ENCODE peak calls at places on chromosomes 13 and 19, in seven cellular contexts. One of them, this sample, is unnamed.

GRCh38 chr19:53900191-53900860 is 8.8 kb upstream of the CACNG7 start:
- DNase-seq in neuronal stem cell: no peak
- DNase-seq in trophoblast cell: no peak
- DNase-seq in mesenchymal stem cell: no peak
- DNase-seq in H1: no peak
- DNase-seq in IMR-90: no peak
- DNase-seq in mesendoderm: no peak
- DNase-seq in this sample: no peak

GRCh38 chr19:4671182-4671851 is 1.2 kb upstream of the MYDGF start:
- DNase-seq in H1: no peak
- DNase-seq in neuronal stem cell: no peak
- DNase-seq in mesenchymal stem cell: no peak
- DNase-seq in IMR-90: no peak
- DNase-seq in trophoblast cell: no peak
- DNase-seq in mesendoderm: no peak
- DNase-seq in this sample: no peak

GRCh38 chr19:55160128-55160985 is 2.8 kb upstream of the TNNI3 start:
- DNase-seq in IMR-90: peak
- DNase-seq in neuronal stem cell: peak
- DNase-seq in mesenchymal stem cell: peak
- DNase-seq in H1: peak
- DNase-seq in trophoblast cell: peak
- DNase-seq in mesendoderm: peak
- DNase-seq in this sample: peak

GRCh38 chr13:62512194-62513141 is 1096.8 kb upstream of the PCDH20 start:
- DNase-seq in neuronal stem cell: peak
- DNase-seq in trophoblast cell: peak
- DNase-seq in mesenchymal stem cell: peak
- DNase-seq in mesendoderm: peak
- DNase-seq in IMR-90: peak
- DNase-seq in H1: peak
- DNase-seq in this sample: peak

GRCh38 chr19:38209671-38210457 is 14.2 kb downstream of the DPF1 start:
- DNase-seq in H1: peak
- DNase-seq in mesenchymal stem cell: peak
- DNase-seq in IMR-90: peak
- DNase-seq in neuronal stem cell: peak
- DNase-seq in trophoblast cell: no peak
- DNase-seq in mesendoderm: peak
- DNase-seq in this sample: peak

GRCh38 chr13:95447766-95448165 is 104.8 kb upstream of the CLDN10 start:
- DNase-seq in IMR-90: no peak
- DNase-seq in mesendoderm: no peak
- DNase-seq in mesenchymal stem cell: no peak
- DNase-seq in H1: no peak
- DNase-seq in neuronal stem cell: no peak
- DNase-seq in trophoblast cell: no peak
- DNase-seq in this sample: peak

GRCh38 chr13:23292596-23292995 is 111.8 kb downstream of the SGCG start:
- DNase-seq in mesendoderm: no peak
- DNase-seq in mesenchymal stem cell: no peak
- DNase-seq in H1: no peak
- DNase-seq in IMR-90: no peak
- DNase-seq in neuronal stem cell: no peak
- DNase-seq in trophoblast cell: no peak
- DNase-seq in this sample: no peak

GRCh38 chr13:76223565-76223964 is 587.4 kb downstream of the LMO7 start:
- DNase-seq in neuronal stem cell: no peak
- DNase-seq in H1: no peak
- DNase-seq in mesendoderm: peak
- DNase-seq in mesenchymal stem cell: no peak
- DNase-seq in IMR-90: no peak
- DNase-seq in trophoblast cell: no peak
- DNase-seq in this sample: peak

GRCh38 chr13:110640591-110641029 is 25.3 kb downstream of the NAXD start:
- DNase-seq in mesendoderm: no peak
- DNase-seq in neuronal stem cell: no peak
- DNase-seq in trophoblast cell: no peak
- DNase-seq in H1: no peak
- DNase-seq in mesenchymal stem cell: peak
- DNase-seq in IMR-90: peak
- DNase-seq in this sample: peak

GRCh38 chr19:13100871-13101589 is 1.6 kb downstream of the LYL1 start:
- DNase-seq in neuronal stem cell: no peak
- DNase-seq in H1: no peak
- DNase-seq in IMR-90: no peak
- DNase-seq in mesenchymal stem cell: no peak
- DNase-seq in mesendoderm: peak
- DNase-seq in trophoblast cell: no peak
- DNase-seq in this sample: no peak

GRCh38 chr13:31418186-31418585 is 218.4 kb downstream of the B3GLCT start:
- DNase-seq in mesendoderm: no peak
- DNase-seq in neuronal stem cell: no peak
- DNase-seq in trophoblast cell: no peak
- DNase-seq in H1: no peak
- DNase-seq in IMR-90: no peak
- DNase-seq in mesenchymal stem cell: no peak
- DNase-seq in this sample: no peak

GRCh38 chr19:932647-933552 is 7.1 kb downstream of the ARID3A start:
- DNase-seq in mesenchymal stem cell: peak
- DNase-seq in trophoblast cell: peak
- DNase-seq in mesendoderm: no peak
- DNase-seq in H1: peak
- DNase-seq in neuronal stem cell: no peak
- DNase-seq in IMR-90: peak
- DNase-seq in this sample: peak

GRCh38 chr19:57280913-57281425 is 684 bp downstream of the ZNF460 start:
- DNase-seq in mesendoderm: no peak
- DNase-seq in trophoblast cell: no peak
- DNase-seq in IMR-90: no peak
- DNase-seq in neuronal stem cell: no peak
- DNase-seq in mesenchymal stem cell: no peak
- DNase-seq in H1: no peak
- DNase-seq in this sample: no peak

GRCh38 chr19:593505-593904 is 3.8 kb downstream of the HCN2 start:
- DNase-seq in H1: no peak
- DNase-seq in IMR-90: no peak
- DNase-seq in trophoblast cell: no peak
- DNase-seq in neuronal stem cell: no peak
- DNase-seq in mesendoderm: no peak
- DNase-seq in mesenchymal stem cell: no peak
- DNase-seq in this sample: no peak

DNA sequence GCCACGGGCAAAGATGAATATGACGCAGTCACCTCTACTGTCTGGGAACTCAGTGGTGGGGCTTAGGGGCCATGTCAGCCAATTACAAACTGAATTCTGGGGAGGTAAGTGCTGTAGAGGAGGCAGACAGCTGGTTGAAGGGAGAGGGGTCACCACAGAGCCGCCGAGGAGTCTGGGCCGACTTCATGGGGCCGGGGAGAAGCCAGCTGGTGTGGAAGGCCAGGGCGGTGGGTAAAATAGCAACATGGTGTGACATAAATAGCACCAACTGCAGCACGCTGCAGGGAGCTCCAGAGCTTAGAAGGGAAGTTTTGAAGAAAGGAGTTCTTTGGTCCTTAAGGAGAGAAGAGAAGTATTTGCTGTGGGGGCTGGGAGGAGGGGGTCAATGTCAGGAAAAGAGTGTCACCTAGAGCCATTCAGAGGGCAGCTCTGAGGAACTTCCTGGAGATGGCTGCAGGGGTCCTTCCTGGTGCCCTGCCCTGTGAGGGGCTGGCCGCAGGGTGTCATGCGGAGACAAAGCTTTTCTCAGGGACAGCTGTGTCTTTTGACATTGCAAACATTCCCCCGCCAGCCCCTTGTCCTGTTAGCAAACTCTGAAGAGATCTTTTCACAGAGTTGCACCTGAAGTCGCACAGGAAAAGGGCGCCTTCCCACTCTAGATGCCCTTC is 6.4 kb downstream of the METTL21C start:
- DNase-seq in mesenchymal stem cell: no peak
- DNase-seq in H1: no peak
- DNase-seq in trophoblast cell: no peak
- DNase-seq in mesendoderm: no peak
- DNase-seq in neuronal stem cell: no peak
- DNase-seq in IMR-90: no peak
- DNase-seq in this sample: peak
- H3K4ac ChIP-seq in mesenchymal stem cell: no peak
- H3K4ac ChIP-seq in H1: no peak
- H3K4ac ChIP-seq in trophoblast cell: no peak
- H3K4ac ChIP-seq in mesendoderm: no peak
- H3K4ac ChIP-seq in neuronal stem cell: no peak
- H3K4ac ChIP-seq in IMR-90: no peak
- H3K4ac ChIP-seq in this sample: no peak

GRCh38 chr13:106899444-106899843 is 331.5 kb upstream of the ARGLU1 start:
- DNase-seq in IMR-90: no peak
- DNase-seq in mesenchymal stem cell: no peak
- DNase-seq in mesendoderm: no peak
- DNase-seq in trophoblast cell: no peak
- DNase-seq in neuronal stem cell: no peak
- DNase-seq in H1: no peak
- DNase-seq in this sample: no peak
- H3K4ac ChIP-seq in IMR-90: no peak
- H3K4ac ChIP-seq in mesenchymal stem cell: no peak
- H3K4ac ChIP-seq in mesendoderm: no peak
- H3K4ac ChIP-seq in trophoblast cell: no peak
- H3K4ac ChIP-seq in neuronal stem cell: no peak
- H3K4ac ChIP-seq in H1: no peak
- H3K4ac ChIP-seq in this sample: no peak

GRCh38 chr13:74674701-74675100 is 540.5 kb upstream of the KLF12 start:
- DNase-seq in mesendoderm: no peak
- DNase-seq in mesenchymal stem cell: no peak
- DNase-seq in trophoblast cell: no peak
- DNase-seq in IMR-90: no peak
- DNase-seq in H1: no peak
- DNase-seq in neuronal stem cell: no peak
- DNase-seq in this sample: no peak

GRCh38 chr13:74667656-74668055 is 533.5 kb upstream of the KLF12 start:
- DNase-seq in neuronal stem cell: no peak
- DNase-seq in H1: no peak
- DNase-seq in trophoblast cell: no peak
- DNase-seq in IMR-90: no peak
- DNase-seq in mesenchymal stem cell: no peak
- DNase-seq in mesendoderm: no peak
- DNase-seq in this sample: no peak

GRCh38 chr13:74669149-74669548 is 534.9 kb upstream of the KLF12 start:
- DNase-seq in H1: no peak
- DNase-seq in mesendoderm: peak
- DNase-seq in neuronal stem cell: no peak
- DNase-seq in trophoblast cell: no peak
- DNase-seq in mesenchymal stem cell: no peak
- DNase-seq in IMR-90: no peak
- DNase-seq in this sample: no peak
- H3K4ac ChIP-seq in H1: no peak
- H3K4ac ChIP-seq in mesendoderm: no peak
- H3K4ac ChIP-seq in neuronal stem cell: no peak
- H3K4ac ChIP-seq in trophoblast cell: no peak
- H3K4ac ChIP-seq in mesenchymal stem cell: no peak
- H3K4ac ChIP-seq in IMR-90: no peak
- H3K4ac ChIP-seq in this sample: no peak

DNA sequence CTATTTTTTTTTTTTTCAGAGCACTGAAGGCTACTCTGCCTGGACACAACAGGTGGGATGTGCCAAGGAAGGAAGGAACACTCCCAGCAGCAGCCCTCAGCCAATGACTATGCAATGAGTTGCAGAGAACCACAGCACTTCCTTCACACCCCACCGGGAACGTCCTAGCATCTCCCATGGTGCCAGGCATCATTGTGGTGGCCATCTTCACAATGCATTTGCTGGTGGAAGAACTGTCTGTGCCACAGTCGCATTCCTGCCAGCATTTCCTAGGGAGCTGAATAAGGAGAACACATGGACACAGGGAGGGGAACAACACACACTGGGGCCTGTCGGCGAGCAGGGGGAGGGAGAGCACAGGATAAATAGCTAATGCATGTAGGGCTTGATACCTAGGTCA is 83.2 kb upstream of the TSHZ3 start:
- DNase-seq in mesenchymal stem cell: no peak
- DNase-seq in neuronal stem cell: no peak
- DNase-seq in trophoblast cell: no peak
- DNase-seq in IMR-90: no peak
- DNase-seq in mesendoderm: no peak
- DNase-seq in H1: peak
- DNase-seq in this sample: no peak
- H3K4ac ChIP-seq in mesenchymal stem cell: no peak
- H3K4ac ChIP-seq in neuronal stem cell: no peak
- H3K4ac ChIP-seq in trophoblast cell: no peak
- H3K4ac ChIP-seq in IMR-90: no peak
- H3K4ac ChIP-seq in mesendoderm: no peak
- H3K4ac ChIP-seq in H1: no peak
- H3K4ac ChIP-seq in this sample: no peak

GRCh38 chr13:66563076-66563475 is 667.1 kb downstream of the PCDH9 start:
- DNase-seq in IMR-90: peak
- DNase-seq in mesenchymal stem cell: no peak
- DNase-seq in trophoblast cell: no peak
- DNase-seq in neuronal stem cell: no peak
- DNase-seq in mesendoderm: peak
- DNase-seq in H1: no peak
- DNase-seq in this sample: no peak
- H3K4ac ChIP-seq in IMR-90: no peak
- H3K4ac ChIP-seq in mesenchymal stem cell: no peak
- H3K4ac ChIP-seq in trophoblast cell: no peak
- H3K4ac ChIP-seq in neuronal stem cell: no peak
- H3K4ac ChIP-seq in mesendoderm: no peak
- H3K4ac ChIP-seq in H1: no peak
- H3K4ac ChIP-seq in this sample: no peak

This sample was measured in H9.